ENCODE peak calls at places on chromosomes 12 and 14, in eight cellular contexts. J is AG04449, T is cardiac muscle cell, U is HFF-Myc, W is coronary artery, N is psoas muscle, C is A549, I is PC-3. R is an unnamed sample.
A peak's percentile ranks its signal among the peaks of the same experiment; 100 is the strongest.

GRCh38 chr14:95452176-95452889 is 64.1 kb downstream of the SYNE3 start:
- DNase-seq in N (no peak), U (no peak), J (no peak), C (peak; percentile 24), T (peak; percentile 25), W (no peak), I (peak; percentile 25), R (no peak)

GRCh38 chr12:64679487-64679983 is 69.2 kb downstream of the RASSF3 start:
- DNase-seq in N (peak; percentile 60), U (no peak), I (peak; percentile 90), W (peak; percentile 85), J (no peak), C (peak; percentile 91), T (peak; percentile 62), R (peak; percentile 74)

GRCh38 chr14:33126433-33126832 is 187.8 kb downstream of the NPAS3 start:
- DNase-seq in J (no peak), U (no peak), N (no peak), T (no peak), C (no peak), W (no peak), I (no peak), R (no peak)

GRCh38 chr14:86035882-86036281 is 505.9 kb downstream of the FLRT2 start:
- DNase-seq in J (no peak), W (no peak), C (peak; percentile 31), U (no peak), N (no peak), I (peak; percentile 34), T (peak; percentile 43), R (no peak)

GRCh38 chr12:70070494-70071007 is 172.7 kb upstream of the CNOT2 start:
- DNase-seq in N (no peak), C (no peak), T (no peak), J (no peak), W (no peak), I (no peak), U (peak; percentile 79), R (no peak)

GRCh38 chr12:32702470-32702869 is 23.4 kb downstream of the DNM1L start:
- DNase-seq in T (no peak), U (no peak), N (no peak), I (no peak), J (no peak), W (no peak), C (no peak), R (no peak)

GRCh38 chr12:97960741-97961608 is 498.4 kb downstream of the RMST start:
- DNase-seq in I (peak; percentile 36), T (peak; percentile 22), J (no peak), W (no peak), N (no peak), U (no peak), C (peak; percentile 31), R (no peak)

GRCh38 chr12:67579662-67580003 is 68.9 kb upstream of the DYRK2 start:
- DNase-seq in C (no peak), T (no peak), I (no peak), W (no peak), J (no peak), N (no peak), U (no peak), R (no peak)

GRCh38 chr12:7935773-7936581 is at the start of gene SLC2A3:
- DNase-seq in N (no peak), C (peak; percentile 84), U (peak; percentile 87), I (no peak), J (peak; percentile 65), W (peak; percentile 87), T (peak; percentile 95), R (no peak)

DNA sequence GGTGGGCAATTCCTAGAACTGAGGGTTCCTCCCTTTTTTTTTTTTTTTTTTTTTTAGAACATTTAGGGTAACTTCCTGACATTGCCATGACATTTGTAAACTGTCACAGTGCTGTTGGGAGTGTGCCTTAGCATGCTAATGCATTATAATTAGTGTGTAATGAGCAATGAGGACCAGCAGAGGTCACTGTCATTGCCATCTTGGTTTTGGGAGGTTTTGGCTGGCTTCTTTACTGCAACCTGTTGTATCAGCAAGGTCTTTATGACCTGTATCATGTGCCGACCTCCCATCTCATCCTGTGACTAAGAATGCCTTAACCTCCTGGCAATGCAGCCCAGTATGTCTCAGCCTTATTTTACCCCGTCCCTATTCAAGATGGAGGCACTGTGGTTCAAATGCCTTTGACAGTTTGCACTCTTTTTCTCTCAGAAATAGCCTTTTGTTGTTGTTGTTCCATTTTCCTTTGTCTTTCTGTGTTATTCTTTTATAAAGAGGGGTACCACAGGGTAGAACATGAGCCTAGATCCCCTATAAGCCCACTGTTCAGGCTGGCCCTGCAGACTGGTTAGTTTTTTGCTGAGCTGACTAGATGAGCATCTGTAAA is 75.6 kb upstream of the DCD start:
- DNase-seq in J (no peak), W (no peak), I (peak; percentile 61), N (no peak), T (peak; percentile 40), C (peak; percentile 28), U (peak; percentile 10), R (no peak)
- TF ChIP-seq CTCF in J (peak; percentile 54), W (no peak), I (peak; percentile 65), N (peak; percentile 17), T (peak; percentile 71), C (peak; percentile 38), U (peak; percentile 56), R (peak; percentile 47)

GRCh38 chr12:120262852-120263724 is 2.4 kb downstream of the PXN start:
- DNase-seq in T (peak; percentile 43), I (peak; percentile 31), U (no peak), J (no peak), N (peak; percentile 42), W (no peak), C (no peak), R (no peak)
- H3K4me3 ChIP-seq in T (no peak overlapping the region), I (peak overlapping the region; percentile 91), U (peak overlapping the region; percentile 70), J (peak overlapping the region; percentile 81), N (peak overlapping the region; percentile 94), W (peak overlapping the region; percentile 96), C (peak overlapping the region; percentile 99), R (peak overlapping the region; percentile 90)

GRCh38 chr12:115468087-115468510 is 784.1 kb upstream of the TBX3 start:
- DNase-seq in C (peak; percentile 53), T (peak; percentile 17), I (peak; percentile 80), W (no peak), N (no peak), J (no peak), U (no peak), R (no peak)
- TF ChIP-seq CTCF in C (peak; percentile 28), T (peak; percentile 29), I (no peak), W (no peak), N (no peak), J (peak; percentile 55), U (peak; percentile 15), R (no peak)

DNA sequence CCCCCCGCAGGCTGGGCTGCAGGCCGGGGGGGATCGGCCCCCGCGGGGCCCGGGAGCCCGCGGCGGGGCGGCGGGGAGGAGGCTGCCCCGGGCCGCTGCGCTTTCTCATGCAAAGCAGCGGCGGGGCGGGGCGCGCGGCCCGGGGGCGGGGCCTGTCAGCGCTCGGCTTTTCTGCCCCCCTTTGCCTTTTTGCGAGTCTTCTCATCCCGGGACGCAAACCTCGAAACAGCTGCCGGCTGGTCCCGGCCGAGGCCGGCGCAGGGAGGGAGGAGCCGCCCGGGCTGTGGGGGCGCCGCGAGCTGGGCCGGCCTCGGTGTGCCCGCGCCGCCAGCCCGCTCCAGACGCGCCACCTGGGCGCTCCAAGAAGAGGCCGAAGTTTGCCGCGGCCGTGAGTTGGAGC is at the start of gene FZD10:
- DNase-seq in N (peak; percentile 57), J (no peak), W (no peak), C (no peak), T (peak; percentile 10), U (no peak), I (no peak), R (no peak)
- H3K4me3 ChIP-seq in N (peak within 1 kb of the TSS; percentile 60), J (no peak within 1 kb of the TSS), W (peak within 1 kb of the TSS; percentile 69), C (no peak within 1 kb of the TSS), T (peak within 1 kb of the TSS; percentile 32), U (no peak within 1 kb of the TSS), I (no peak within 1 kb of the TSS), R (peak within 1 kb of the TSS; percentile 52)